ENCODE peak calls at places on chromosomes 1 and 21, in five cellular contexts. X, A, W, Z and Q are unnamed samples.

GRCh38 chr1:206797534-206798383 is 25.5 kb upstream of the IL10 start:
- DNase-seq in Z (no peak), X (no peak), W (no peak), A (no peak), Q (no peak)

GRCh38 chr1:23216771-23217420 is 406 bp downstream of the HTR1D start:
- DNase-seq in Z (no peak), A (no peak), X (no peak), W (no peak), Q (no peak)

GRCh38 chr1:112508242-112509004 is at the start of gene WNT2B:
- DNase-seq in W (no peak), A (no peak), X (no peak), Z (peak), Q (no peak)

GRCh38 chr1:33426906-33427305 is 4.0 kb downstream of the PHC2 start:
- DNase-seq in W (no peak), X (no peak), Z (no peak), A (no peak), Q (no peak)

GRCh38 chr1:114156538-114157274 is 3.0 kb upstream of the SYT6 start:
- DNase-seq in Z (no peak), W (no peak), X (no peak), A (no peak), Q (no peak)

GRCh38 chr1:27968692-27969091 is 8.9 kb downstream of the XKR8 start:
- DNase-seq in X (no peak), A (no peak), W (no peak), Z (no peak), Q (no peak)

GRCh38 chr1:38918568-38918967 is 23.1 kb downstream of the RHBDL2 start:
- DNase-seq in X (no peak), A (no peak), Z (no peak), W (no peak), Q (no peak)

GRCh38 chr1:93304716-93305138 is 41.0 kb upstream of the DR1 start:
- DNase-seq in Z (peak), X (peak), W (peak), A (peak), Q (peak)

GRCh38 chr1:117003253-117003875 is 1.8 kb downstream of the CD101 start:
- DNase-seq in X (no peak), A (no peak), Z (no peak), W (peak), Q (peak)

GRCh38 chr1:22609291-22609690 is 27.1 kb upstream of the C1QA start:
- DNase-seq in W (no peak), A (no peak), X (no peak), Z (no peak), Q (no peak)

GRCh38 chr1:212228076-212228475 is 57.1 kb upstream of the PPP2R5A start:
- DNase-seq in W (no peak), A (no peak), X (no peak), Z (no peak), Q (no peak)

GRCh38 chr1:70427976-70428375 is 16.9 kb downstream of the CTH start:
- DNase-seq in A (no peak), Z (no peak), W (no peak), X (no peak), Q (no peak)

GRCh38 chr1:29575277-29575676 is 339.0 kb downstream of the PTPRU start:
- DNase-seq in Z (no peak), X (no peak), W (no peak), A (no peak), Q (no peak)

GRCh38 chr21:42373908-42374455 is 7.6 kb upstream of the TFF1 start:
- DNase-seq in W (no peak), X (no peak), A (no peak), Z (no peak), Q (no peak)

GRCh38 chr1:21869620-21870121 is 57.6 kb downstream of the LDLRAD2 start:
- DNase-seq in Z (no peak), A (no peak), X (peak), W (no peak), Q (no peak)

GRCh38 chr1:212437179-212437798 is 4.6 kb downstream of the NENF start:
- DNase-seq in X (no peak), A (no peak), Z (no peak), W (no peak), Q (no peak)

GRCh38 chr1:27001570-27002360 is 8.3 kb downstream of the TRNP1 start:
- DNase-seq in W (peak), X (peak), A (no peak), Z (no peak), Q (peak)

GRCh38 chr21:28252923-28253322 is 739.8 kb downstream of the LTN1 start:
- DNase-seq in Z (no peak), A (no peak), X (no peak), W (no peak), Q (no peak)

GRCh38 chr1:94383966-94384408 is 34.2 kb upstream of the ABCD3 start:
- DNase-seq in X (no peak), W (no peak), Z (no peak), A (no peak), Q (no peak)

GRCh38 chr1:4120557-4121292 is 220.7 kb upstream of the C1orf174 start:
- DNase-seq in Z (peak), A (no peak), W (no peak), X (peak), Q (no peak)